ENCODE peak calls at places on chromosomes 16 and 17, in seven cellular contexts. I is hepatocyte, Q is GM23338, D is H9, E is PC-9, A is fibroblast of lung, U is IMR-90. N is an unnamed sample.

GRCh38 chr16:53415504-53415903 is 18.8 kb upstream of the RBL2 start:
- DNase-seq in A (no peak), I (peak), D (peak), U (no peak), E (no peak), Q (peak), N (no peak)

GRCh38 chr16:2532494-2533141 is 1.4 kb upstream of the CEMP1 start:
- DNase-seq in A (peak), U (peak), E (peak), Q (peak), D (peak), I (peak), N (peak)

GRCh38 chr16:69057400-69058378 is 47.8 kb upstream of the HAS3 start:
- DNase-seq in E (peak), I (no peak), D (no peak), U (peak), A (peak), Q (no peak), N (peak)

GRCh38 chr17:38550661-38551060 is 55.1 kb downstream of the SRCIN1 start:
- DNase-seq in Q (no peak), U (peak), A (peak), E (no peak), I (no peak), D (no peak), N (peak)

GRCh38 chr17:80110447-80110812 is 9.0 kb downstream of the GAA start:
- DNase-seq in A (no peak), D (no peak), Q (no peak), E (no peak), U (no peak), I (no peak), N (no peak)

GRCh38 chr17:33580215-33580614 is 287.1 kb upstream of the ASIC2 start:
- DNase-seq in U (no peak), Q (no peak), E (no peak), A (no peak), D (no peak), I (no peak), N (no peak)

GRCh38 chr17:74276051-74276476 is 2.0 kb downstream of the DNAI2 start:
- DNase-seq in D (no peak), I (no peak), A (no peak), U (no peak), Q (no peak), E (no peak), N (peak)

GRCh38 chr16:719815-720506 is 985 bp upstream of the ANTKMT start:
- DNase-seq in Q (no peak), A (no peak), E (no peak), U (no peak), D (no peak), I (no peak), N (peak)

GRCh38 chr17:9200197-9200662 is 178.9 kb downstream of the NTN1 start:
- DNase-seq in U (no peak), I (no peak), D (no peak), Q (no peak), E (no peak), A (no peak), N (no peak)

GRCh38 chr16:49674255-49674980 is 181.5 kb downstream of the ZNF423 start:
- DNase-seq in I (no peak), Q (no peak), D (no peak), A (no peak), E (no peak), U (no peak), N (no peak)

GRCh38 chr17:2718150-2718938 is 6.8 kb upstream of the CLUH start:
- DNase-seq in U (no peak), D (no peak), Q (no peak), E (no peak), A (peak), I (no peak), N (no peak)

GRCh38 chr17:31593806-31594205 is 202.3 kb downstream of the RAB11FIP4 start:
- DNase-seq in D (no peak), A (peak), I (no peak), U (peak), E (no peak), Q (no peak), N (peak)

GRCh38 chr17:2680961-2681360 is 30.6 kb downstream of the CLUH start:
- DNase-seq in U (no peak), D (no peak), I (no peak), E (no peak), Q (no peak), A (no peak), N (no peak)

GRCh38 chr16:69932228-69932627 is 18.9 kb upstream of the CLEC18A start:
- DNase-seq in Q (no peak), A (no peak), E (no peak), U (no peak), D (no peak), I (no peak), N (no peak)

GRCh38 chr16:8622315-8622656 is 788 bp downstream of the METTL22 start:
- DNase-seq in I (no peak), D (no peak), Q (no peak), A (no peak), E (no peak), U (no peak), N (no peak)

GRCh38 chr17:70120420-70120819 is 45.4 kb downstream of the KCNJ16 start:
- DNase-seq in D (no peak), E (no peak), I (no peak), U (no peak), Q (no peak), A (no peak), N (no peak)

GRCh38 chr17:57600092-57600491 is 145.0 kb downstream of the CCDC182 start:
- DNase-seq in Q (no peak), A (no peak), I (no peak), E (no peak), D (no peak), U (no peak), N (no peak)

GRCh38 chr17:64635647-64636305 is 26.3 kb downstream of the SMURF2 start:
- DNase-seq in I (no peak), U (peak), Q (no peak), A (peak), D (no peak), E (peak), N (peak)

GRCh38 chr16:1407749-1408148 is 6.8 kb downstream of the UNKL start:
- DNase-seq in E (no peak), A (peak), U (peak), I (no peak), Q (no peak), D (no peak), N (peak)

GRCh38 chr17:38715216-38715943 is 10.3 kb downstream of the MLLT6 start:
- DNase-seq in Q (peak), U (no peak), D (no peak), E (no peak), I (no peak), A (no peak), N (no peak)

GRCh38 chr16:53787423-53787822 is 83.5 kb downstream of the FTO start:
- DNase-seq in D (no peak), E (no peak), I (no peak), U (no peak), A (peak), Q (no peak), N (no peak)

GRCh38 chr17:59479141-59479540 is 86.3 kb upstream of the DHX40 start:
- DNase-seq in I (no peak), D (no peak), E (no peak), A (no peak), Q (no peak), U (no peak), N (no peak)

GRCh38 chr16:8848231-8848938 is 20.4 kb downstream of the CARHSP1 start:
- DNase-seq in U (no peak), E (no peak), D (peak), Q (no peak), A (no peak), I (no peak), N (no peak)

GRCh38 chr16:86761117-86761971 is 183.0 kb downstream of the FOXL1 start:
- DNase-seq in U (peak), E (no peak), D (peak), A (peak), Q (peak), I (peak), N (peak)

GRCh38 chr16:27511657-27512056 is 38.1 kb downstream of the GTF3C1 start:
- DNase-seq in D (no peak), E (no peak), I (no peak), U (no peak), Q (no peak), A (no peak), N (no peak)

DNA sequence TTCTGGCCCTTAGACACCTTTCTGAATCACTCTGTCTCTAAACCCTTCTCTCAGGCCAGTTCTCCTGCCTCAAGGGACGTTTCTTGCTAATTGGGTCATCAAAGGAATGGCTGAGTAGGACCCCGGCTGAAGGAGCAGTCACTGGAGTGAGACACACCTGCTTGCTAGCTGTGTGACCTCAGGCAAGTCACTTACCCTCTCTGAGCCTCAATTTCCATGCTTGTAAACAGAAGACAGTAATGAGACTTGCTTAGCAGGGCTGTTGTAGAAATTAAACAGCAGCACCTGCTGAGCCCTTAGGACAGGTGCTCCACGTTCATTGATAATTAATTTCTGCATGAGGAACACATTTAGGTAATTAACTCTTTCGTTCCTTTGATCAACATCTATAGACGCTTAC is 6.8 kb downstream of the CIBAR2 start:
- DNase-seq in Q (no peak), D (no peak), I (no peak), U (no peak), A (no peak), E (no peak), N (no peak)
- H2AFZ ChIP-seq in Q (no peak), D (no peak), I (no peak), U (no peak), A (no peak), E (no peak), N (no peak)

GRCh38 chr17:48579738-48580543 is 1.8 kb upstream of the HOXB4 start:
- DNase-seq in I (no peak), D (no peak), Q (no peak), E (no peak), A (peak), U (peak), N (no peak)

GRCh38 chr17:48578616-48579560 is 738 bp upstream of the HOXB4 start:
- DNase-seq in D (no peak), A (peak), U (peak), E (no peak), I (no peak), Q (no peak), N (peak)

GRCh38 chr17:48577330-48577945 is 712 bp downstream of the HOXB4 start:
- DNase-seq in Q (no peak), D (no peak), A (peak), U (peak), I (no peak), E (no peak), N (peak)

GRCh38 chr17:48576479-48577309 is 1.5 kb downstream of the HOXB4 start:
- DNase-seq in A (no peak), I (peak), E (no peak), D (no peak), U (peak), Q (no peak), N (peak)

GRCh38 chr17:48577946-48578615 is at the start of gene HOXB4:
- DNase-seq in Q (peak), A (peak), I (peak), D (peak), U (peak), E (no peak), N (peak)
- H2AFZ ChIP-seq in Q (no peak), A (no peak), I (no peak), D (no peak), U (peak), E (no peak), N (peak)

GRCh38 chr17:49361129-49361901 is 735 bp downstream of the ZNF652 start:
- DNase-seq in Q (peak), U (no peak), A (no peak), D (peak), E (no peak), I (peak), N (peak)

GRCh38 chr17:49360796-49361128 is 1.3 kb downstream of the ZNF652 start:
- DNase-seq in U (peak), E (peak), Q (no peak), A (no peak), I (peak), D (no peak), N (no peak)

GRCh38 chr17:49361902-49362722 is at the start of gene ZNF652:
- DNase-seq in A (peak), E (peak), D (peak), I (peak), Q (peak), U (peak), N (peak)

GRCh38 chr17:49358638-49359247 is 3.3 kb downstream of the ZNF652 start:
- DNase-seq in U (no peak), D (peak), E (no peak), Q (no peak), A (no peak), I (no peak), N (peak)

DNA sequence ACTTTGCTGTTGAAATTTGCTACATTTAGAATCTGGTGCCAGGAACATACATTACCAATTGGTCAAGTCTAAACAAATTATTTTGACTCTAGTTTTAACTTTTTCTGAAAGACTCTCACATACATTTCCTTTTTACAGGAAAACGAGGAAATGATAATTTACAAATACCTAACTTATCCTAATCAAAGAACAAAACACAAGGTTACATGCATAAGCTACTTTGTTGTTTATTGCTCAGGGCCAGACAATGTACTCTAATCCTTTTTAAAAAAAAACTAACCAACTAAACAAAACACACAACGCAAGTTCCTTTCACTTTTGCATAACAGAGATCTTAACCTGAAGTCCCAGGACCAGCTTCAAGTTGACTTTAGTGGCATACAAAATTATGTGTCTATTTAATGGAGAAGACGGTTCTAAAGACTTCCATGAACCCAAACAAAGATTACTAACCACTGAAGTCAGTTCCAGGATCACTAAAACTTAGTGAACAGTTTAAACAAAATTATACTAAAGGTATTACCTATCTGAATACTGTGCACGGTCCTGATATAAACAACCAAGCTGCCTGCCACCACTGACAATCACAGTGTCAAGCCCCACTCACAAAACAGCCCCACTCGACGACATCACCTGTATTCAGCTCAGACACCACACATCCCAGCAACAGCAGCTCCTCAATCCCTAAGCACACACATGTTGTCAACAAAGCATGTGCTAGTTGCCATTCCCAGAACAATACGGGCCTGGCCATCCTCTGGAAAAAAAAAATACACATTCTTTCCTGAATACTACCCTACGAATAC is 1.9 kb downstream of the ZNF652 start:
- DNase-seq in E (no peak), I (no peak), Q (no peak), U (no peak), D (peak), A (no peak), N (peak)
- H2AFZ ChIP-seq in E (peak), I (no peak), Q (no peak), U (no peak), D (no peak), A (no peak), N (peak)

GRCh38 chr16:57110937-57111336 is 18.6 kb downstream of the CPNE2 start:
- DNase-seq in D (no peak), E (no peak), U (no peak), A (no peak), I (no peak), Q (no peak), N (no peak)

GRCh38 chr16:57113042-57113453 is 20.7 kb downstream of the CPNE2 start:
- DNase-seq in D (no peak), A (peak), Q (no peak), I (no peak), U (peak), E (no peak), N (peak)

GRCh38 chr16:57111420-57111819 is 19.0 kb downstream of the CPNE2 start:
- DNase-seq in U (no peak), E (no peak), D (no peak), A (no peak), Q (no peak), I (no peak), N (no peak)

GRCh38 chr16:57113664-57114063 is 21.3 kb downstream of the CPNE2 start:
- DNase-seq in D (no peak), I (no peak), A (no peak), Q (no peak), U (no peak), E (no peak), N (no peak)

DNA sequence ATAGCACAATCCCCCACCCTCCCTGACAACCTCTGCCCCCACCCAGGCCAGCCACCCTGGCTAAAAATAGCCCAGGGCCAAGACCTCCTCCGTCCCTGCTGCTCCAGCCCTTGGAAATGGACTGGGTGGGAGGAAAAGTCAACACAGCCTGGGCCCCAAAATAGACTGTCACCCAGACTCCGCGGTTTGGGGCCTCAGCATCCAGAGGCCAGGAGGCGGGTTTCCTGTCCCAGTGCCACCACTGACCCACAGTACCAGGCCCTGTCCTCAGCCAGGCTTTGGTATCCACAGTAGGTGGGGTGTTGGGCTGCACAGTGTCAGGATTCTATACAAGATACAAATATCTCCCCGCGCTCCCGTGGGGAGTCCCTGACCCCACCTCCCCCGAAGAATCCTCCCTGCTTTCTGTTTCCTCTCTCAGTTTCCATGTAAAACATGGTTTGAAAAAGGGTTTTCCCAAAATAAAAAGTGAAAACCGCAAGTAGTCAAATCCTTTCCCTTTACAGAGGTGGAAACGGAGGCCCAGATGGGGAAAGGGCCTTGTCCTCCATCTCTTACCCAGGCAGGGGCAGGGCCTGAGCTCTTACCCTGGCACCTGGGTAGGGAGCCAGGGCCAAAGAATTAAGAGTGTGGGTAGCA is 20.1 kb downstream of the CPNE2 start:
- DNase-seq in A (no peak), E (no peak), U (no peak), I (no peak), Q (no peak), D (no peak), N (no peak)
- H2AFZ ChIP-seq in A (peak), E (no peak), U (peak), I (no peak), Q (no peak), D (no peak), N (no peak)